ENCODE peak calls at places on chromosomes 2 and 18, in seven cellular contexts. One of them, this sample, is unnamed.

GRCh38 chr18:58800582-58800981 is 64.1 kb upstream of the ZNF532 start:
- DNase-seq in mucosa of descending colon: no peak
- DNase-seq in A549: no peak
- DNase-seq in PC-9: no peak
- DNase-seq in AG04450: no peak
- DNase-seq in prostate gland: no peak
- DNase-seq in thoracic aorta: no peak
- DNase-seq in this sample: no peak

GRCh38 chr2:69065735-69066336 is 52.9 kb downstream of the ANTXR1 start:
- DNase-seq in mucosa of descending colon: no peak
- DNase-seq in A549: no peak
- DNase-seq in PC-9: no peak
- DNase-seq in AG04450: no peak
- DNase-seq in prostate gland: no peak
- DNase-seq in thoracic aorta: no peak
- DNase-seq in this sample: no peak

GRCh38 chr2:35503311-35503710 is 852.3 kb upstream of the CRIM1 start:
- DNase-seq in mucosa of descending colon: no peak
- DNase-seq in A549: no peak
- DNase-seq in PC-9: no peak
- DNase-seq in AG04450: no peak
- DNase-seq in prostate gland: no peak
- DNase-seq in thoracic aorta: no peak
- DNase-seq in this sample: no peak

GRCh38 chr18:63575680-63576079 is 11.5 kb upstream of the SERPINB13 start:
- DNase-seq in mucosa of descending colon: no peak
- DNase-seq in A549: no peak
- DNase-seq in PC-9: no peak
- DNase-seq in AG04450: no peak
- DNase-seq in prostate gland: no peak
- DNase-seq in thoracic aorta: no peak
- DNase-seq in this sample: no peak

GRCh38 chr18:58135170-58135569 is 91.1 kb downstream of the NEDD4L start:
- DNase-seq in mucosa of descending colon: no peak
- DNase-seq in A549: no peak
- DNase-seq in PC-9: no peak
- DNase-seq in AG04450: peak
- DNase-seq in prostate gland: no peak
- DNase-seq in thoracic aorta: no peak
- DNase-seq in this sample: peak

GRCh38 chr2:134232868-134233732 is 20.8 kb upstream of the MGAT5 start:
- DNase-seq in mucosa of descending colon: no peak
- DNase-seq in A549: no peak
- DNase-seq in PC-9: no peak
- DNase-seq in AG04450: no peak
- DNase-seq in prostate gland: no peak
- DNase-seq in thoracic aorta: no peak
- DNase-seq in this sample: no peak

GRCh38 chr18:58867281-58867961 is 2.7 kb downstream of the ZNF532 start:
- DNase-seq in mucosa of descending colon: no peak
- DNase-seq in A549: no peak
- DNase-seq in PC-9: no peak
- DNase-seq in AG04450: no peak
- DNase-seq in prostate gland: peak
- DNase-seq in thoracic aorta: no peak
- DNase-seq in this sample: no peak

GRCh38 chr2:158797963-158798700 is 3.0 kb downstream of the DAPL1 start:
- DNase-seq in mucosa of descending colon: no peak
- DNase-seq in A549: no peak
- DNase-seq in PC-9: no peak
- DNase-seq in AG04450: no peak
- DNase-seq in prostate gland: no peak
- DNase-seq in thoracic aorta: no peak
- DNase-seq in this sample: no peak

GRCh38 chr2:46148369-46148736 is 148.9 kb upstream of the EPAS1 start:
- DNase-seq in mucosa of descending colon: no peak
- DNase-seq in A549: no peak
- DNase-seq in PC-9: no peak
- DNase-seq in AG04450: no peak
- DNase-seq in prostate gland: no peak
- DNase-seq in thoracic aorta: no peak
- DNase-seq in this sample: no peak

GRCh38 chr2:163370169-163370886 is 365.5 kb downstream of the FIGN start:
- DNase-seq in mucosa of descending colon: no peak
- DNase-seq in A549: no peak
- DNase-seq in PC-9: no peak
- DNase-seq in AG04450: no peak
- DNase-seq in prostate gland: no peak
- DNase-seq in thoracic aorta: no peak
- DNase-seq in this sample: no peak

GRCh38 chr2:127561371-127561770 is 25.9 kb downstream of the MYO7B start:
- DNase-seq in mucosa of descending colon: no peak
- DNase-seq in A549: no peak
- DNase-seq in PC-9: no peak
- DNase-seq in AG04450: no peak
- DNase-seq in prostate gland: no peak
- DNase-seq in thoracic aorta: no peak
- DNase-seq in this sample: no peak

GRCh38 chr18:45142868-45143267 is 462.2 kb downstream of the SETBP1 start:
- DNase-seq in mucosa of descending colon: no peak
- DNase-seq in A549: no peak
- DNase-seq in PC-9: no peak
- DNase-seq in AG04450: no peak
- DNase-seq in prostate gland: no peak
- DNase-seq in thoracic aorta: no peak
- DNase-seq in this sample: no peak

GRCh38 chr18:33720133-33720532 is 142.1 kb downstream of the ASXL3 start:
- DNase-seq in mucosa of descending colon: no peak
- DNase-seq in A549: no peak
- DNase-seq in PC-9: no peak
- DNase-seq in AG04450: peak
- DNase-seq in prostate gland: no peak
- DNase-seq in thoracic aorta: no peak
- DNase-seq in this sample: no peak

GRCh38 chr2:8588831-8589191 is 93.0 kb upstream of the ID2 start:
- DNase-seq in mucosa of descending colon: no peak
- DNase-seq in A549: no peak
- DNase-seq in PC-9: no peak
- DNase-seq in AG04450: no peak
- DNase-seq in prostate gland: no peak
- DNase-seq in thoracic aorta: no peak
- DNase-seq in this sample: no peak

GRCh38 chr2:29325544-29325943 is 210.3 kb downstream of the CLIP4 start:
- DNase-seq in mucosa of descending colon: no peak
- DNase-seq in A549: no peak
- DNase-seq in PC-9: no peak
- DNase-seq in AG04450: no peak
- DNase-seq in prostate gland: no peak
- DNase-seq in thoracic aorta: no peak
- DNase-seq in this sample: no peak

GRCh38 chr2:53787255-53787910 is 539 bp downstream of the ERLEC1 start:
- DNase-seq in mucosa of descending colon: peak
- DNase-seq in A549: peak
- DNase-seq in PC-9: no peak
- DNase-seq in AG04450: no peak
- DNase-seq in prostate gland: no peak
- DNase-seq in thoracic aorta: no peak
- DNase-seq in this sample: no peak

GRCh38 chr2:260507-261161 is 3.2 kb downstream of the SH3YL1 start:
- DNase-seq in mucosa of descending colon: no peak
- DNase-seq in A549: no peak
- DNase-seq in PC-9: no peak
- DNase-seq in AG04450: peak
- DNase-seq in prostate gland: no peak
- DNase-seq in thoracic aorta: no peak
- DNase-seq in this sample: no peak

GRCh38 chr2:182866095-182866460 is 359 bp downstream of the FRZB start:
- DNase-seq in mucosa of descending colon: peak
- DNase-seq in A549: no peak
- DNase-seq in PC-9: no peak
- DNase-seq in AG04450: no peak
- DNase-seq in prostate gland: no peak
- DNase-seq in thoracic aorta: no peak
- DNase-seq in this sample: no peak

GRCh38 chr2:44740678-44741077 is 200.8 kb upstream of the SIX3 start:
- DNase-seq in mucosa of descending colon: peak
- DNase-seq in A549: no peak
- DNase-seq in PC-9: peak
- DNase-seq in AG04450: no peak
- DNase-seq in prostate gland: peak
- DNase-seq in thoracic aorta: no peak
- DNase-seq in this sample: no peak

GRCh38 chr2:201847483-201847882 is 41.1 kb downstream of the CDK15 start:
- DNase-seq in mucosa of descending colon: no peak
- DNase-seq in A549: no peak
- DNase-seq in PC-9: no peak
- DNase-seq in AG04450: no peak
- DNase-seq in prostate gland: no peak
- DNase-seq in thoracic aorta: no peak
- DNase-seq in this sample: no peak

GRCh38 chr2:174634130-174635014 is 36.8 kb upstream of the WIPF1 start:
- DNase-seq in mucosa of descending colon: peak
- DNase-seq in A549: no peak
- DNase-seq in PC-9: no peak
- DNase-seq in AG04450: no peak
- DNase-seq in prostate gland: no peak
- DNase-seq in thoracic aorta: no peak
- DNase-seq in this sample: no peak

GRCh38 chr18:24602156-24602555 is 141.7 kb downstream of the HRH4 start:
- DNase-seq in mucosa of descending colon: no peak
- DNase-seq in A549: no peak
- DNase-seq in PC-9: no peak
- DNase-seq in AG04450: no peak
- DNase-seq in prostate gland: no peak
- DNase-seq in thoracic aorta: no peak
- DNase-seq in this sample: no peak

GRCh38 chr2:186695081-186695756 is 1.4 kb downstream of the FAM171B start:
- DNase-seq in mucosa of descending colon: no peak
- DNase-seq in A549: no peak
- DNase-seq in PC-9: no peak
- DNase-seq in AG04450: peak
- DNase-seq in prostate gland: no peak
- DNase-seq in thoracic aorta: no peak
- DNase-seq in this sample: no peak

GRCh38 chr2:81324046-81324445 is 1019.5 kb upstream of the LRRTM1 start:
- DNase-seq in mucosa of descending colon: no peak
- DNase-seq in A549: peak
- DNase-seq in PC-9: no peak
- DNase-seq in AG04450: no peak
- DNase-seq in prostate gland: no peak
- DNase-seq in thoracic aorta: no peak
- DNase-seq in this sample: peak

GRCh38 chr2:153196378-153197058 is 282.0 kb downstream of the RPRM start:
- DNase-seq in mucosa of descending colon: no peak
- DNase-seq in A549: no peak
- DNase-seq in PC-9: no peak
- DNase-seq in AG04450: no peak
- DNase-seq in prostate gland: no peak
- DNase-seq in thoracic aorta: no peak
- DNase-seq in this sample: no peak

GRCh38 chr2:40178171-40178778 is 273.6 kb downstream of the SLC8A1 start:
- DNase-seq in mucosa of descending colon: no peak
- DNase-seq in A549: no peak
- DNase-seq in PC-9: no peak
- DNase-seq in AG04450: no peak
- DNase-seq in prostate gland: no peak
- DNase-seq in thoracic aorta: no peak
- DNase-seq in this sample: no peak
- TF ChIP-seq CTCF in mucosa of descending colon: no peak
- TF ChIP-seq CTCF in A549: no peak
- TF ChIP-seq CTCF in PC-9: no peak
- TF ChIP-seq CTCF in AG04450: no peak
- TF ChIP-seq CTCF in prostate gland: no peak
- TF ChIP-seq CTCF in thoracic aorta: no peak
- TF ChIP-seq CTCF in this sample: no peak

DNA sequence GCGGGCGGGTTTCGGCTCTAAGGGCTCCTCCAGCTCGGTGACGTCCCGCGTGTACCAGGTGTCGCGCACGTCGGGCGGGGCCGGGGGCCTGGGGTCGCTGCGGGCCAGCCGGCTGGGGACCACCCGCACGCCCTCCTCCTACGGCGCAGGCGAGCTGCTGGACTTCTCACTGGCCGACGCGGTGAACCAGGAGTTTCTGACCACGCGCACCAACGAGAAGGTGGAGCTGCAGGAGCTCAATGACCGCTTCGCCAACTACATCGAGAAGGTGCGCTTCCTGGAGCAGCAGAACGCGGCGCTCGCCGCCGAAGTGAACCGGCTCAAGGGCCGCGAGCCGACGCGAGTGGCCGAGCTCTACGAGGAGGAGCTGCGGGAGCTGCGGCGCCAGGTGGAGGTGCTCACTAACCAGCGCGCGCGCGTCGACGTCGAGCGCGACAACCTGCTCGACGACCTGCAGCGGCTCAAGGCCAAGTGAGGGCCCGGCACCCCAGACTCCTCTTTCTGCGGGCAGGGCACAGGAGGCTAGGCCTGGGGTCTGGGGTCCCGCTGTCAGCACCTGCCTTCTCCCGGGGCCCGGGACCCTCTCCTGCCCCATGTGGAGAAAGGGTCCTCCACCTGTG is 503 bp downstream of the DES start:
- DNase-seq in mucosa of descending colon: no peak
- DNase-seq in A549: no peak
- DNase-seq in PC-9: no peak
- DNase-seq in AG04450: no peak
- DNase-seq in prostate gland: no peak
- DNase-seq in thoracic aorta: no peak
- DNase-seq in this sample: no peak
- H3K4me3 ChIP-seq in mucosa of descending colon: no peak
- H3K4me3 ChIP-seq in A549: no peak
- H3K4me3 ChIP-seq in PC-9: no peak
- H3K4me3 ChIP-seq in AG04450: no peak
- H3K4me3 ChIP-seq in prostate gland: peak
- H3K4me3 ChIP-seq in thoracic aorta: peak
- H3K4me3 ChIP-seq in this sample: peak

GRCh38 chr18:49628993-49629795 is 67.3 kb downstream of the LIPG start:
- DNase-seq in mucosa of descending colon: peak
- DNase-seq in A549: no peak
- DNase-seq in PC-9: no peak
- DNase-seq in AG04450: no peak
- DNase-seq in prostate gland: no peak
- DNase-seq in thoracic aorta: no peak
- DNase-seq in this sample: no peak
- TF ChIP-seq CTCF in mucosa of descending colon: peak
- TF ChIP-seq CTCF in A549: no peak
- TF ChIP-seq CTCF in PC-9: no peak
- TF ChIP-seq CTCF in AG04450: peak
- TF ChIP-seq CTCF in prostate gland: no peak
- TF ChIP-seq CTCF in thoracic aorta: no peak
- TF ChIP-seq CTCF in this sample: peak

DNA sequence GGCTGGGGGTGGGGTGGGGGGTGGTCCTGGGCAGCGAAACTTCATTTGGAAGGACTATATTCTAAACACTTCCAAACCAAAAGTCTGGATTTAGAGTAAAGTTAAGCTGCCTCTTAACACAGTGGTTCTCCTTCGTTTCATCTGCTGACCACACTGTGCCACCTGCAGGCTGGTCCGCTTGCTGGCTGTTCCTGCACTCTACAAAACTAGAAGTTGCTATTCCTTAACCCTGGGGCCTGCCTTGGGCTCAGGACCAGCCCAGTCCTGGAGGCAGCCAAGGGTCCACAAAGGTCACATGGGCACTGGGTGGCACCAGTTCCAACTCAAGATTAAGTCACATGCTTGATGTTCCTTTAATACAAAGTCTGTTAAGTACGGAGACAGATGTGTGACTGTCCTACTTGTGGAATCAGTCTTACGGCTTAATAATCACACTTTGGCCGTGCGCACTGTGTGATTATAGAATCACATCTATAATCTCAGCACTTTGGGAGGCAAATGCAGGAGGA is 195.4 kb downstream of the FAM210A start:
- DNase-seq in mucosa of descending colon: peak
- DNase-seq in A549: peak
- DNase-seq in PC-9: peak
- DNase-seq in AG04450: no peak
- DNase-seq in prostate gland: peak
- DNase-seq in thoracic aorta: peak
- DNase-seq in this sample: no peak
- H3K4me3 ChIP-seq in mucosa of descending colon: no peak
- H3K4me3 ChIP-seq in A549: no peak
- H3K4me3 ChIP-seq in PC-9: no peak
- H3K4me3 ChIP-seq in AG04450: no peak
- H3K4me3 ChIP-seq in prostate gland: no peak
- H3K4me3 ChIP-seq in thoracic aorta: peak
- H3K4me3 ChIP-seq in this sample: no peak

This sample was measured in epithelial cell of proximal tubule.